ENCODE peak calls at places on chromosome 14, in nine cellular contexts. One of them, this sample, is unnamed.

GRCh38 chr14:44897844-44898151 is 63.9 kb downstream of the KLHL28 start:
- DNase-seq in left lung: no peak
- DNase-seq in activated T-helper 1 cell treated with anti-CD3 and anti-CD28 coated beads, Interleukin-12 subunit alpha, Interleukin-12 subunit beta, Interleukin-2, Interleukin-4 antibody, amounts not matched to agents 30 ng/mL and 10 ng/mL and 1 ng/mL, durations not matched to agents 14 hours and 24 hours and 36 hours: no peak
- DNase-seq in kidney glomerular epithelial cell: no peak
- DNase-seq in DMS153: no peak
- DNase-seq in stimulated activated CD4-positive, alpha-beta T cell treated with anti-CD3 and anti-CD28 coated beads, Interleukin-1b, Interleukin-23, amount 100 ng/mL, for 4 hours: no peak
- DNase-seq in psoas muscle: no peak
- DNase-seq in WERI-Rb-1: no peak
- DNase-seq in T-helper 2 cell: no peak
- DNase-seq in this sample: no peak

GRCh38 chr14:45976001-45976400 is 675.6 kb downstream of the RPL10L start:
- DNase-seq in left lung: no peak
- DNase-seq in activated T-helper 1 cell treated with anti-CD3 and anti-CD28 coated beads, Interleukin-12 subunit alpha, Interleukin-12 subunit beta, Interleukin-2, Interleukin-4 antibody, amounts not matched to agents 30 ng/mL and 10 ng/mL and 1 ng/mL, durations not matched to agents 14 hours and 24 hours and 36 hours: no peak
- DNase-seq in kidney glomerular epithelial cell: no peak
- DNase-seq in DMS153: no peak
- DNase-seq in stimulated activated CD4-positive, alpha-beta T cell treated with anti-CD3 and anti-CD28 coated beads, Interleukin-1b, Interleukin-23, amount 100 ng/mL, for 4 hours: no peak
- DNase-seq in psoas muscle: no peak
- DNase-seq in WERI-Rb-1: no peak
- DNase-seq in T-helper 2 cell: no peak
- DNase-seq in this sample: no peak

GRCh38 chr14:99751539-99752485 is 41.4 kb upstream of the EML1 start:
- DNase-seq in left lung: no peak
- DNase-seq in activated T-helper 1 cell treated with anti-CD3 and anti-CD28 coated beads, Interleukin-12 subunit alpha, Interleukin-12 subunit beta, Interleukin-2, Interleukin-4 antibody, amounts not matched to agents 30 ng/mL and 10 ng/mL and 1 ng/mL, durations not matched to agents 14 hours and 24 hours and 36 hours: no peak
- DNase-seq in kidney glomerular epithelial cell: no peak
- DNase-seq in DMS153: no peak
- DNase-seq in stimulated activated CD4-positive, alpha-beta T cell treated with anti-CD3 and anti-CD28 coated beads, Interleukin-1b, Interleukin-23, amount 100 ng/mL, for 4 hours: no peak
- DNase-seq in psoas muscle: no peak
- DNase-seq in WERI-Rb-1: no peak
- DNase-seq in T-helper 2 cell: no peak
- DNase-seq in this sample: no peak

GRCh38 chr14:96027356-96028335 is 11.5 kb upstream of the C14orf132 start:
- DNase-seq in left lung: no peak
- DNase-seq in activated T-helper 1 cell treated with anti-CD3 and anti-CD28 coated beads, Interleukin-12 subunit alpha, Interleukin-12 subunit beta, Interleukin-2, Interleukin-4 antibody, amounts not matched to agents 30 ng/mL and 10 ng/mL and 1 ng/mL, durations not matched to agents 14 hours and 24 hours and 36 hours: no peak
- DNase-seq in kidney glomerular epithelial cell: no peak
- DNase-seq in DMS153: no peak
- DNase-seq in stimulated activated CD4-positive, alpha-beta T cell treated with anti-CD3 and anti-CD28 coated beads, Interleukin-1b, Interleukin-23, amount 100 ng/mL, for 4 hours: no peak
- DNase-seq in psoas muscle: no peak
- DNase-seq in WERI-Rb-1: no peak
- DNase-seq in T-helper 2 cell: no peak
- DNase-seq in this sample: no peak

GRCh38 chr14:76842414-76842813 is 16.2 kb downstream of the LRRC74A start:
- DNase-seq in left lung: no peak
- DNase-seq in activated T-helper 1 cell treated with anti-CD3 and anti-CD28 coated beads, Interleukin-12 subunit alpha, Interleukin-12 subunit beta, Interleukin-2, Interleukin-4 antibody, amounts not matched to agents 30 ng/mL and 10 ng/mL and 1 ng/mL, durations not matched to agents 14 hours and 24 hours and 36 hours: no peak
- DNase-seq in kidney glomerular epithelial cell: no peak
- DNase-seq in DMS153: no peak
- DNase-seq in stimulated activated CD4-positive, alpha-beta T cell treated with anti-CD3 and anti-CD28 coated beads, Interleukin-1b, Interleukin-23, amount 100 ng/mL, for 4 hours: no peak
- DNase-seq in psoas muscle: no peak
- DNase-seq in WERI-Rb-1: no peak
- DNase-seq in T-helper 2 cell: no peak
- DNase-seq in this sample: no peak

GRCh38 chr14:98909251-98909944 is 362.6 kb downstream of the BCL11B start:
- DNase-seq in left lung: no peak
- DNase-seq in activated T-helper 1 cell treated with anti-CD3 and anti-CD28 coated beads, Interleukin-12 subunit alpha, Interleukin-12 subunit beta, Interleukin-2, Interleukin-4 antibody, amounts not matched to agents 30 ng/mL and 10 ng/mL and 1 ng/mL, durations not matched to agents 14 hours and 24 hours and 36 hours: no peak
- DNase-seq in kidney glomerular epithelial cell: peak
- DNase-seq in DMS153: peak
- DNase-seq in stimulated activated CD4-positive, alpha-beta T cell treated with anti-CD3 and anti-CD28 coated beads, Interleukin-1b, Interleukin-23, amount 100 ng/mL, for 4 hours: no peak
- DNase-seq in psoas muscle: no peak
- DNase-seq in WERI-Rb-1: no peak
- DNase-seq in T-helper 2 cell: no peak
- DNase-seq in this sample: no peak

GRCh38 chr14:77268989-77269595 is 1.9 kb downstream of the NGB start:
- DNase-seq in left lung: no peak
- DNase-seq in activated T-helper 1 cell treated with anti-CD3 and anti-CD28 coated beads, Interleukin-12 subunit alpha, Interleukin-12 subunit beta, Interleukin-2, Interleukin-4 antibody, amounts not matched to agents 30 ng/mL and 10 ng/mL and 1 ng/mL, durations not matched to agents 14 hours and 24 hours and 36 hours: no peak
- DNase-seq in kidney glomerular epithelial cell: no peak
- DNase-seq in DMS153: peak
- DNase-seq in stimulated activated CD4-positive, alpha-beta T cell treated with anti-CD3 and anti-CD28 coated beads, Interleukin-1b, Interleukin-23, amount 100 ng/mL, for 4 hours: no peak
- DNase-seq in psoas muscle: no peak
- DNase-seq in WERI-Rb-1: peak
- DNase-seq in T-helper 2 cell: no peak
- DNase-seq in this sample: no peak

GRCh38 chr14:82766128-82766527 is 1232.5 kb upstream of the SEL1L start:
- DNase-seq in left lung: no peak
- DNase-seq in activated T-helper 1 cell treated with anti-CD3 and anti-CD28 coated beads, Interleukin-12 subunit alpha, Interleukin-12 subunit beta, Interleukin-2, Interleukin-4 antibody, amounts not matched to agents 30 ng/mL and 10 ng/mL and 1 ng/mL, durations not matched to agents 14 hours and 24 hours and 36 hours: no peak
- DNase-seq in kidney glomerular epithelial cell: no peak
- DNase-seq in DMS153: no peak
- DNase-seq in stimulated activated CD4-positive, alpha-beta T cell treated with anti-CD3 and anti-CD28 coated beads, Interleukin-1b, Interleukin-23, amount 100 ng/mL, for 4 hours: no peak
- DNase-seq in psoas muscle: no peak
- DNase-seq in WERI-Rb-1: no peak
- DNase-seq in T-helper 2 cell: no peak
- DNase-seq in this sample: no peak

GRCh38 chr14:90555126-90556049 is 158.6 kb downstream of the CALM1 start:
- DNase-seq in left lung: no peak
- DNase-seq in activated T-helper 1 cell treated with anti-CD3 and anti-CD28 coated beads, Interleukin-12 subunit alpha, Interleukin-12 subunit beta, Interleukin-2, Interleukin-4 antibody, amounts not matched to agents 30 ng/mL and 10 ng/mL and 1 ng/mL, durations not matched to agents 14 hours and 24 hours and 36 hours: no peak
- DNase-seq in kidney glomerular epithelial cell: no peak
- DNase-seq in DMS153: no peak
- DNase-seq in stimulated activated CD4-positive, alpha-beta T cell treated with anti-CD3 and anti-CD28 coated beads, Interleukin-1b, Interleukin-23, amount 100 ng/mL, for 4 hours: no peak
- DNase-seq in psoas muscle: peak
- DNase-seq in WERI-Rb-1: no peak
- DNase-seq in T-helper 2 cell: no peak
- DNase-seq in this sample: no peak